ENCODE peak calls at places on chromosomes 16 and 17, in six cellular contexts. Y is esophagus squamous epithelium, M is GM23338, J is GM12878, Q is spleen, A is AG10803. E is an unnamed sample.

GRCh38 chr16:14289692-14290340 is 218.7 kb downstream of the MRTFB start:
- DNase-seq in Q (peak), M (peak), Y (no peak), J (no peak), A (peak), E (no peak)

GRCh38 chr16:15581127-15581815 is 61.7 kb downstream of the MARF1 start:
- DNase-seq in A (no peak), M (no peak), Y (no peak), J (no peak), Q (no peak), E (no peak)

GRCh38 chr16:56614549-56614991 is 6.2 kb downstream of the MT2A start:
- DNase-seq in M (no peak), Y (no peak), A (peak), Q (no peak), J (no peak), E (no peak)

GRCh38 chr16:49399594-49400364 is 26.2 kb downstream of the C16orf78 start:
- DNase-seq in Q (no peak), Y (no peak), A (no peak), M (no peak), J (peak), E (no peak)

GRCh38 chr16:83713597-83713996 is 94.2 kb upstream of the HSBP1 start:
- DNase-seq in A (no peak), Y (no peak), M (peak), Q (no peak), J (no peak), E (no peak)

GRCh38 chr17:75032896-75033294 is 13.9 kb downstream of the ATP5PD start:
- DNase-seq in M (no peak), J (no peak), Q (no peak), A (no peak), Y (no peak), E (peak)

GRCh38 chr16:81821422-81822128 is 42.5 kb downstream of the PLCG2 start:
- DNase-seq in A (no peak), M (peak), Q (peak), Y (no peak), J (peak), E (no peak)

GRCh38 chr16:51734220-51734619 is 583.1 kb upstream of the SALL1 start:
- DNase-seq in M (no peak), Y (no peak), A (no peak), J (no peak), Q (no peak), E (no peak)

GRCh38 chr17:8122923-8123694 is 797 bp downstream of the HES7 start:
- DNase-seq in A (peak), Q (no peak), Y (no peak), M (peak), J (no peak), E (peak)

GRCh38 chr17:32529604-32530003 is 42.8 kb downstream of the CDK5R1 start:
- DNase-seq in J (no peak), Y (no peak), M (no peak), Q (no peak), A (no peak), E (no peak)

GRCh38 chr16:8623634-8624033 is 2.1 kb downstream of the METTL22 start:
- DNase-seq in A (peak), J (no peak), M (no peak), Y (no peak), Q (no peak), E (no peak)

GRCh38 chr17:8413938-8414337 is 16.3 kb upstream of the RNF222 start:
- DNase-seq in A (no peak), J (no peak), Q (no peak), Y (no peak), M (no peak), E (no peak)

GRCh38 chr17:77233635-77234334 is 93.0 kb downstream of the SEC14L1 start:
- DNase-seq in A (peak), Q (no peak), M (no peak), J (peak), Y (no peak), E (peak)

GRCh38 chr16:52861614-52862022 is 191.1 kb downstream of the CHD9NB start:
- DNase-seq in M (peak), A (no peak), J (no peak), Y (no peak), Q (no peak), E (no peak)

GRCh38 chr17:61289408-61290385 is 109.9 kb upstream of the TBX2 start:
- DNase-seq in A (no peak), Q (no peak), J (no peak), Y (no peak), M (no peak), E (no peak)

GRCh38 chr17:72152392-72152727 is 31.5 kb downstream of the SOX9 start:
- DNase-seq in Q (no peak), J (no peak), M (no peak), Y (no peak), A (peak), E (no peak)

GRCh38 chr17:46766493-46767491 is 51.7 kb downstream of the WNT3 start:
- DNase-seq in Y (no peak), M (no peak), Q (no peak), J (no peak), A (no peak), E (no peak)

GRCh38 chr17:56891751-56892150 is 22.1 kb downstream of the TRIM25 start:
- DNase-seq in Y (no peak), Q (peak), A (no peak), M (peak), J (no peak), E (no peak)

GRCh38 chr16:54602666-54603065 is 316.1 kb upstream of the IRX3 start:
- DNase-seq in Q (no peak), A (peak), M (no peak), J (no peak), Y (no peak), E (no peak)

GRCh38 chr17:77089118-77089477 is 51.7 kb upstream of the SEC14L1 start:
- DNase-seq in Y (no peak), Q (no peak), M (no peak), A (no peak), J (no peak), E (no peak)

GRCh38 chr17:8867361-8867981 is at the start of gene PIK3R6:
- DNase-seq in Y (no peak), Q (no peak), A (no peak), M (no peak), J (no peak), E (no peak)

GRCh38 chr16:85523602-85524364 is 89.3 kb upstream of the GSE1 start:
- DNase-seq in M (peak), J (no peak), Q (no peak), Y (no peak), A (peak), E (no peak)

GRCh38 chr17:82228842-82229685 is at the start of gene SLC16A3:
- DNase-seq in M (peak), A (peak), J (no peak), Y (no peak), Q (peak), E (peak)

GRCh38 chr16:72050769-72051464 is 3.4 kb upstream of the HP start:
- DNase-seq in J (no peak), Q (no peak), A (peak), M (no peak), Y (no peak), E (no peak)

GRCh38 chr16:1163567-1164055 is 10.7 kb downstream of the CACNA1H start:
- DNase-seq in Y (no peak), J (no peak), Q (no peak), M (no peak), A (no peak), E (no peak)

GRCh38 chr16:84572096-84572495 is 45.8 kb downstream of the COTL1 start:
- DNase-seq in A (no peak), J (no peak), Y (no peak), M (no peak), Q (no peak), E (no peak)

GRCh38 chr17:68512967-68513474 is 791 bp downstream of the PRKAR1A start:
- DNase-seq in Q (no peak), J (no peak), Y (no peak), A (peak), M (peak), E (peak)

GRCh38 chr16:80684136-80684765 is 120.1 kb downstream of the CDYL2 start:
- DNase-seq in Y (no peak), M (no peak), J (no peak), A (no peak), Q (no peak), E (no peak)

GRCh38 chr16:75023019-75023418 is 24.2 kb downstream of the ZNRF1 start:
- DNase-seq in Q (no peak), M (no peak), A (no peak), J (no peak), Y (no peak), E (no peak)

GRCh38 chr17:60130466-60130865 is 19.3 kb upstream of the CA4 start:
- DNase-seq in J (no peak), Y (no peak), A (no peak), M (no peak), Q (no peak), E (no peak)

GRCh38 chr17:38608648-38609047 is 2.9 kb upstream of the SRCIN1 start:
- DNase-seq in J (no peak), Q (no peak), A (no peak), Y (no peak), M (peak), E (no peak)

GRCh38 chr17:62109378-62109902 is 44.4 kb upstream of the MED13 start:
- DNase-seq in Q (peak), M (peak), J (peak), Y (no peak), A (peak), E (no peak)

GRCh38 chr17:6713918-6714271 is 726 bp upstream of the SLC13A5 start:
- DNase-seq in J (no peak), A (no peak), Y (no peak), M (peak), Q (no peak), E (no peak)

GRCh38 chr16:13733561-13733960 is 186.4 kb upstream of the ERCC4 start:
- DNase-seq in J (no peak), M (no peak), Q (no peak), Y (no peak), A (no peak), E (no peak)

GRCh38 chr17:21173543-21173942 is 40.4 kb downstream of the TMEM11 start:
- DNase-seq in Q (no peak), A (no peak), M (no peak), J (no peak), Y (no peak), E (no peak)

GRCh38 chr17:21170829-21171228 is 43.1 kb downstream of the TMEM11 start:
- DNase-seq in Q (no peak), A (peak), Y (no peak), M (no peak), J (no peak), E (peak)

GRCh38 chr17:21171970-21172510 is 41.9 kb downstream of the TMEM11 start:
- DNase-seq in J (no peak), A (no peak), Y (no peak), M (no peak), Q (peak), E (no peak)

GRCh38 chr17:21169496-21169895 is 42.7 kb downstream of the DHRS7B start:
- DNase-seq in A (no peak), Q (no peak), M (no peak), Y (no peak), J (no peak), E (no peak)

DNA sequence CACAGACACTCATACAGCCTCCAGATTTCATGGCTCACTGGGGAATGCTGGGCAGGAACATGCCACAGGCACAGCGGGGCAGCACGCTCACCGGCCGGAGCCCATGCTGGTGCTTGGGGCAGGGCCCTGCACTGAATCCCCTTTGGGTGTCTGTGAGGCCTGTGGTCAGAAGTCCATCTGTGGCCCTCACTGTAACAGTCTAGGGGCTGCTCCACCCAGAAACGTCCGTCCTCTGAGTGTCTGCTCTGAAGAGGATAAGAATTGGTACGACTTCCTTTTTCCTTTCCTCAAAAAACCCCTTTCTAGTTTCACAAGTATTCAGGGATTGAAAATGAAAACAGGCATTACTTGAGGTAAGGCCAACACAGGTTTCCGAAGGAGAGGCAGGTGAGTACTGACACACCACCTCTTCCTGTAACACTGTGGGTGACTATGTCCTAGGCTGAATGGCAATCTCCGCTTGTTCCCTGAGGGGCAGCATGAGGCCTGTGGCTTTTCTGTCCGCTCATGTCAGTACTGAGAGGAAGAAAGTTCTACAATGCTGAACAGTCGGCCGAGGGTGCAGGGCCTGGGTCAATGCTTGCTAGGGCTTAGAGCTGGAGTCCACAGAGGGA is 42.5 kb downstream of the TMEM11 start:
- DNase-seq in Q (peak), A (no peak), M (no peak), J (peak), Y (no peak), E (no peak)
- H3K4me3 ChIP-seq in Q (no peak), A (no peak), M (no peak), J (peak), Y (no peak), E (no peak)

GRCh38 chr17:17928422-17929386 is 43.5 kb downstream of the TOM1L2 start:
- DNase-seq in Y (no peak), M (no peak), A (no peak), J (no peak), Q (no peak), E (no peak)
- H3K4me3 ChIP-seq in Y (no peak), M (no peak), A (no peak), J (no peak), Q (no peak), E (no peak)

GRCh38 chr17:79930077-79930785 is 91.0 kb upstream of the CBX4 start:
- DNase-seq in J (no peak), Y (no peak), M (peak), Q (no peak), A (no peak), E (no peak)

GRCh38 chr17:79927688-79928501 is 88.7 kb upstream of the CBX4 start:
- DNase-seq in J (no peak), M (no peak), A (no peak), Y (no peak), Q (no peak), E (no peak)

GRCh38 chr17:79930786-79931516 is 91.7 kb upstream of the CBX4 start:
- DNase-seq in J (no peak), Q (no peak), A (no peak), M (peak), Y (no peak), E (no peak)

GRCh38 chr17:79928502-79929256 is 89.4 kb upstream of the CBX4 start:
- DNase-seq in M (no peak), Q (no peak), A (no peak), J (no peak), Y (no peak), E (no peak)

GRCh38 chr17:79929257-79930076 is 90.2 kb upstream of the CBX4 start:
- DNase-seq in Y (no peak), A (no peak), Q (no peak), M (peak), J (no peak), E (no peak)
- H3K4me3 ChIP-seq in Y (no peak), A (no peak), Q (no peak), M (peak), J (no peak), E (no peak)

DNA sequence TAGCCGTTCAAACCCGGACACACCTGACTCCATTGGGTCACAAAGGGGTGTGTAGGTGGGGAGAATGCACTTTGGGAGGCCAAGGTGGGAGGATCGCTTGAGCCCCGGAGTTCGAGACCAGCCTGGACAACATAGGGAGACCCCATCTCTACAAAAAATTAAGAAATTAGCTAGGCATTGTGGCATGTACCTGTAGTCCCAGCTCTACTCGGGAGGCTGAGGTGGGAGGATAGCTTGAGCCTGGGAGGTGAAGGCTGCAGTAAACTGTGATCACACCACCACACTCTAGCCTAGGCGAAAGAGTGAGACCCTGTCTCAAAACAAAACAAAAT is 942 bp upstream of the PHOSPHO1 start:
- DNase-seq in J (no peak), Y (no peak), A (no peak), Q (no peak), M (no peak), E (no peak)
- H3K4me3 ChIP-seq in J (peak), Y (no peak), A (no peak), Q (no peak), M (peak), E (no peak)

GRCh38 chr17:20063665-20064648 is 54.8 kb downstream of the SPECC1 start:
- DNase-seq in Y (no peak), Q (no peak), A (peak), J (peak), M (peak), E (peak)
- H3K4me3 ChIP-seq in Y (peak), Q (no peak), A (peak), J (peak), M (no peak), E (no peak)